ENCODE peak calls at places on chromosomes 5 and 9, in six cellular contexts. Y is fibroblast of pulmonary artery, M is MCF 10A, P is skeletal muscle cell, O is breast epithelium, Z is HS-5. J is an unnamed sample.

GRCh38 chr5:683619-684481 is 9.3 kb downstream of the TPPP start:
- DNase-seq in Z (no peak), M (peak), O (peak), Y (no peak), P (no peak), J (no peak)

GRCh38 chr9:129697956-129698757 is 32.7 kb downstream of the PRRX2 start:
- DNase-seq in O (no peak), Z (no peak), Y (no peak), P (no peak), M (no peak), J (peak)

GRCh38 chr9:91131433-91131839 is 230.3 kb downstream of the AUH start:
- DNase-seq in Y (peak), Z (peak), P (peak), M (peak), O (no peak), J (no peak)

GRCh38 chr5:74167206-74167929 is 473.2 kb downstream of the ENC1 start:
- DNase-seq in O (no peak), P (peak), Y (peak), Z (peak), M (peak), J (no peak)

GRCh38 chr9:106927916-106928315 is 65.0 kb downstream of the ZNF462 start:
- DNase-seq in M (no peak), Y (peak), O (no peak), Z (no peak), P (no peak), J (no peak)

GRCh38 chr9:106104887-106105286 is 410.5 kb downstream of the TMEM38B start:
- DNase-seq in O (no peak), Z (no peak), M (no peak), P (no peak), Y (no peak), J (no peak)

GRCh38 chr9:127360205-127360604 is 36.8 kb upstream of the SLC2A8 start:
- DNase-seq in Z (no peak), M (no peak), Y (no peak), P (no peak), O (no peak), J (no peak)

GRCh38 chr9:134807726-134808125 is 72.9 kb upstream of the FCN2 start:
- DNase-seq in P (peak), O (no peak), Z (no peak), M (no peak), Y (peak), J (no peak)

GRCh38 chr9:134396825-134397224 is 70.6 kb downstream of the RXRA start:
- DNase-seq in M (no peak), P (no peak), O (no peak), Z (no peak), Y (peak), J (no peak)

GRCh38 chr9:132793606-132794580 is 84.2 kb downstream of the AK8 start:
- DNase-seq in P (no peak), O (no peak), Y (no peak), M (no peak), Z (no peak), J (no peak)

GRCh38 chr5:153483482-153483881 is 7.0 kb upstream of the GRIA1 start:
- DNase-seq in Y (no peak), Z (no peak), O (no peak), M (no peak), P (no peak), J (no peak)

GRCh38 chr5:124580925-124581821 is 165.3 kb downstream of the ZNF608 start:
- DNase-seq in M (no peak), Y (no peak), P (no peak), O (no peak), Z (no peak), J (no peak)

GRCh38 chr9:136728548-136729123 is 14.1 kb downstream of the LCN10 start:
- DNase-seq in Y (no peak), M (peak), Z (no peak), P (no peak), O (no peak), J (no peak)

GRCh38 chr5:38445374-38446028 is 110.9 kb downstream of the LIFR start:
- DNase-seq in O (no peak), P (no peak), M (peak), Y (peak), Z (no peak), J (no peak)

GRCh38 chr5:89613222-89613956 is 730.4 kb upstream of the MEF2C start:
- DNase-seq in Y (no peak), Z (no peak), P (no peak), O (no peak), M (no peak), J (no peak)

GRCh38 chr5:108769352-108769751 is 21.7 kb downstream of the FER start:
- DNase-seq in M (no peak), O (no peak), P (no peak), Z (no peak), Y (no peak), J (no peak)

GRCh38 chr5:149605354-149605997 is 24.2 kb downstream of the ARHGEF37 start:
- DNase-seq in Z (no peak), P (no peak), M (no peak), O (no peak), Y (no peak), J (no peak)

GRCh38 chr5:1386274-1386717 is 41.4 kb upstream of the CLPTM1L start:
- DNase-seq in M (no peak), P (no peak), Y (peak), O (peak), Z (no peak), J (no peak)

GRCh38 chr5:89929173-89929572 is 480.4 kb downstream of the CETN3 start:
- DNase-seq in M (peak), Y (no peak), P (no peak), O (no peak), Z (no peak), J (no peak)

GRCh38 chr5:171927345-171927941 is 79.0 kb downstream of the FBXW11 start:
- DNase-seq in O (no peak), M (no peak), Y (peak), P (no peak), Z (no peak), J (no peak)

GRCh38 chr5:169626779-169627178 is 10.3 kb upstream of the DOCK2 start:
- DNase-seq in P (peak), Y (peak), M (peak), Z (peak), O (no peak), J (no peak)

GRCh38 chr5:1140188-1140817 is 28.4 kb upstream of the SLC12A7 start:
- DNase-seq in P (no peak), Z (no peak), O (peak), M (peak), Y (peak), J (no peak)

GRCh38 chr9:86079421-86080111 is 19.8 kb downstream of the GOLM1 start:
- DNase-seq in Z (no peak), O (no peak), Y (peak), M (peak), P (no peak), J (no peak)

GRCh38 chr9:93541581-93542349 is 34.6 kb upstream of the PHF2 start:
- DNase-seq in Y (no peak), Z (no peak), P (no peak), O (no peak), M (no peak), J (no peak)

GRCh38 chr9:125743687-125744428 is 3.3 kb upstream of the PBX3 start:
- DNase-seq in Y (no peak), O (no peak), P (no peak), M (no peak), Z (no peak), J (no peak)

GRCh38 chr5:57383093-57383861 is 99.3 kb downstream of the ACTBL2 start:
- DNase-seq in O (no peak), M (peak), Z (peak), Y (peak), P (peak), J (no peak)

GRCh38 chr5:108193021-108193795 is 188.7 kb downstream of the FBXL17 start:
- DNase-seq in Z (peak), O (no peak), M (peak), Y (peak), P (peak), J (no peak)

GRCh38 chr5:147733075-147733474 is 49.5 kb downstream of the JAKMIP2 start:
- DNase-seq in P (no peak), Y (no peak), Z (no peak), M (no peak), O (no peak), J (no peak)

GRCh38 chr9:112747094-112747493 is 3.5 kb upstream of the SNX30 start:
- DNase-seq in Y (no peak), Z (no peak), P (no peak), M (no peak), O (no peak), J (no peak)

GRCh38 chr5:85017271-85017670 is 632.6 kb upstream of the EDIL3 start:
- DNase-seq in Z (peak), Y (no peak), O (no peak), P (no peak), M (no peak), J (no peak)

GRCh38 chr5:86679529-86679928 is 61.8 kb downstream of the COX7C start:
- DNase-seq in O (no peak), P (peak), Z (peak), M (peak), Y (peak), J (no peak)

GRCh38 chr5:52993367-52993766 is 4.2 kb downstream of the ITGA2 start:
- DNase-seq in P (no peak), Y (no peak), O (no peak), Z (no peak), M (no peak), J (no peak)

GRCh38 chr9:13568851-13569618 is 289.5 kb upstream of the MPDZ start:
- DNase-seq in O (no peak), Z (no peak), M (no peak), Y (no peak), P (no peak), J (no peak)